ENCODE peak calls at places on chromosomes 11 and 22, in nine cellular contexts. J, N, Q, A, T, U, Y, S and X are unnamed samples. For H3K36me3 and H3K4me1, the result is how much of the 10 kb centered on the place peaks cover.

GRCh38 chr11:119975561-119976152 is 162.3 kb downstream of the TRIM29 start:
- DNase-seq in U (no peak), S (no peak), N (no peak), T (peak), Y (no peak), A (no peak), J (no peak), Q (no peak), X (no peak)

GRCh38 chr11:22472306-22472705 is 134.1 kb downstream of the SLC17A6 start:
- DNase-seq in U (no peak), A (no peak), S (no peak), Q (no peak), J (no peak), N (no peak), Y (no peak), T (no peak), X (no peak)

GRCh38 chr11:57637626-57638004 is 12.1 kb downstream of the YPEL4 start:
- DNase-seq in T (no peak), U (no peak), J (no peak), N (no peak), Q (no peak), A (no peak), Y (no peak), S (peak), X (no peak)

GRCh38 chr22:43643362-43643761 is 168.7 kb downstream of the EFCAB6 start:
- DNase-seq in Q (no peak), Y (no peak), S (no peak), J (no peak), A (no peak), N (no peak), U (no peak), T (no peak), X (no peak)

GRCh38 chr22:47552024-47552423 is 789.6 kb downstream of the TBC1D22A start:
- DNase-seq in S (no peak), J (no peak), Y (no peak), N (no peak), A (no peak), T (no peak), Q (no peak), U (no peak), X (peak)

GRCh38 chr11:12416552-12416951 is 39.2 kb downstream of the PARVA start:
- DNase-seq in U (no peak), T (no peak), N (no peak), J (no peak), S (no peak), Q (no peak), Y (no peak), A (no peak), X (no peak)

GRCh38 chr11:72617080-72617744 is 57.0 kb downstream of the PDE2A start:
- DNase-seq in U (peak), Q (peak), J (no peak), Y (no peak), S (peak), N (no peak), T (no peak), A (peak), X (no peak)

GRCh38 chr11:6615882-6616585 is 3.2 kb downstream of the TPP1 start:
- DNase-seq in U (peak), A (no peak), T (no peak), Y (peak), Q (peak), J (no peak), S (no peak), N (no peak), X (no peak)

GRCh38 chr11:112173152-112173551 is 2.2 kb upstream of the BCO2 start:
- DNase-seq in A (peak), Y (no peak), Q (no peak), S (no peak), U (no peak), T (no peak), N (no peak), J (peak), X (no peak)

GRCh38 chr11:57410287-57410686 is 16.6 kb downstream of the SLC43A3 start:
- DNase-seq in Y (no peak), T (no peak), N (no peak), U (no peak), S (no peak), J (no peak), A (no peak), Q (no peak), X (no peak)

GRCh38 chr22:36323855-36324331 is 63.9 kb downstream of the MYH9 start:
- DNase-seq in T (peak), J (no peak), N (no peak), A (peak), Q (no peak), S (no peak), U (peak), Y (no peak), X (peak)

GRCh38 chr22:32106930-32107329 is 52.2 kb downstream of the C22orf42 start:
- DNase-seq in J (no peak), T (no peak), A (no peak), U (no peak), S (no peak), Y (no peak), N (no peak), Q (no peak), X (no peak)

GRCh38 chr11:56089697-56090096 is 3.4 kb upstream of the OR8I2 start:
- DNase-seq in Q (no peak), U (no peak), Y (no peak), S (no peak), N (no peak), J (no peak), T (no peak), A (no peak), X (no peak)

GRCh38 chr11:126421243-126421642 is 65.8 kb downstream of the ST3GAL4 start:
- DNase-seq in Q (no peak), J (no peak), T (no peak), U (no peak), Y (peak), S (no peak), N (no peak), A (no peak), X (no peak)

GRCh38 chr22:49166211-49166610 is 661.5 kb downstream of the BRD1 start:
- DNase-seq in N (no peak), S (no peak), T (no peak), Y (no peak), Q (no peak), A (no peak), U (no peak), J (no peak), X (no peak)

GRCh38 chr22:20509344-20510047 is 2.1 kb downstream of the MED15 start:
- DNase-seq in N (peak), Q (peak), U (peak), S (peak), Y (peak), J (peak), T (peak), A (peak), X (peak)

GRCh38 chr11:64970731-64971151 is 1.2 kb downstream of the MAJIN start:
- DNase-seq in Y (no peak), T (no peak), N (no peak), Q (no peak), A (no peak), S (no peak), J (peak), U (no peak), X (peak)

GRCh38 chr22:49827307-49827852 is 293 bp downstream of the BRD1 start:
- DNase-seq in T (no peak), J (no peak), Q (no peak), S (peak), U (no peak), Y (no peak), N (no peak), A (no peak), X (no peak)

GRCh38 chr22:50267591-50268390 is 2.4 kb downstream of the MAPK11 start:
- DNase-seq in J (peak), A (peak), Y (no peak), T (peak), N (peak), Q (peak), U (peak), S (peak), X (no peak)

GRCh38 chr11:2211113-2211971 is 39.7 kb upstream of the TH start:
- DNase-seq in A (no peak), J (no peak), N (peak), Y (peak), Q (peak), T (no peak), U (peak), S (no peak), X (no peak)

GRCh38 chr22:39839917-39840510 is 53.5 kb downstream of the ENTHD1 start:
- DNase-seq in A (no peak), J (no peak), N (no peak), S (no peak), Q (no peak), Y (no peak), T (no peak), U (no peak), X (no peak)

GRCh38 chr22:43346521-43346929 is 3.4 kb upstream of the SCUBE1 start:
- DNase-seq in S (peak), Y (peak), U (peak), Q (peak), A (peak), J (peak), T (peak), N (peak), X (no peak)

GRCh38 chr11:46721286-46721685 is 2.3 kb downstream of the F2 start:
- DNase-seq in Q (no peak), T (no peak), U (no peak), S (no peak), N (no peak), J (no peak), A (no peak), Y (peak), X (no peak)

GRCh38 chr22:50208939-50209892 is 8.4 kb downstream of the SELENOO start:
- DNase-seq in T (no peak), Y (peak), Q (no peak), A (no peak), U (peak), S (no peak), N (no peak), J (no peak), X (no peak)

GRCh38 chr22:36860017-36860416 is 789 bp upstream of the NCF4 start:
- DNase-seq in A (no peak), U (no peak), J (no peak), S (no peak), Q (peak), N (no peak), Y (no peak), T (no peak), X (no peak)

GRCh38 chr11:9250139-9250582 is 15.0 kb downstream of the DENND5A start:
- DNase-seq in S (no peak), Y (no peak), T (no peak), A (no peak), U (no peak), Q (no peak), N (no peak), J (no peak), X (no peak)

DNA sequence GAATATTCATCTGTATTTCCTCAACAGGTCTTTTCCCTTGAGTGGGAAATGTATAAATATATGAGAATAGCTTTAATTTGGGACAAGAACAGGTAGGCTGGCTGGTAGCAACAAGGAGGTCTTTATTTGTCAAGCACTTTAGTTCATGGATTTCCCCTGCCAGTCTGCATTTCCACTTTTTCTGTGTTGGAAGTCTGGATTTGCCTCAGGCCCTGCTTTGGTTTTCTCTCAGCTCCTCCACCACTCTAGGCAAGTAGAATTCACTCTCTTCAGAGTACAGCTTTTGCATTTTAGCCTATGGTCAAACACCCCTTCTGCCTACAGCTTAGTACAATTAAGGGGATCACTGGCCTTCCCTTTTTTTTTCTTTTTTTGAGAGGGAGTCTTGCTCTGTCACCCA is 57.1 kb downstream of the QSER1 start:
- DNase-seq in S (no peak), T (no peak), Y (no peak), Q (no peak), A (no peak), N (no peak), U (no peak), J (no peak), X (no peak)
- H3K36me3 ChIP-seq in S (under half), T (under half), Y (under half), Q (under half), A (under half), N (under half), U (under half), J (under half), X (under half)

GRCh38 chr22:23399367-23400285 is 180.5 kb downstream of the IGLL1 start:
- DNase-seq in N (peak), Q (peak), T (no peak), J (no peak), S (no peak), A (no peak), U (no peak), Y (peak), X (no peak)

GRCh38 chr22:23401111-23401909 is 178.8 kb downstream of the IGLL1 start:
- DNase-seq in T (no peak), Y (no peak), S (no peak), J (no peak), U (no peak), N (peak), Q (peak), A (no peak), X (no peak)

GRCh38 chr22:23398701-23399366 is 181.3 kb downstream of the IGLL1 start:
- DNase-seq in Y (peak), U (no peak), J (no peak), S (no peak), A (no peak), T (no peak), N (peak), Q (peak), X (no peak)

GRCh38 chr22:23401910-23402274 is 178.2 kb downstream of the IGLL1 start:
- DNase-seq in J (no peak), A (no peak), Y (peak), Q (no peak), U (no peak), T (no peak), N (no peak), S (peak), X (no peak)

GRCh38 chr22:23400286-23400981 is 179.7 kb downstream of the IGLL1 start:
- DNase-seq in J (no peak), T (no peak), A (no peak), Y (no peak), Q (peak), U (no peak), S (no peak), N (peak), X (no peak)
- H3K4me1 ChIP-seq in J (under half), T (under half), A (under half), Y (under half), Q (under half), U (under half), S (half or more), N (under half), X (under half)

GRCh38 chr11:30328676-30329075 is 5.8 kb downstream of the ARL14EP start:
- DNase-seq in J (no peak), T (no peak), Q (no peak), U (no peak), Y (no peak), S (no peak), N (no peak), A (no peak), X (no peak)
- H3K4me3 ChIP-seq in J (no peak), T (no peak), Q (no peak), U (no peak), Y (no peak), S (no peak), N (no peak), A (no peak), X (no peak)

GRCh38 chr22:45676024-45676423 is 4.4 kb downstream of the ATXN10 start:
- DNase-seq in N (no peak), S (no peak), A (no peak), U (no peak), J (no peak), Y (no peak), Q (no peak), T (no peak), X (no peak)
- H3K36me3 ChIP-seq in N (under half), S (under half), A (under half), U (under half), J (under half), Y (under half), Q (under half), T (under half), X (under half)